ENCODE peak calls at places on chromosome 18, in four cellular contexts. L, G, W and C are unnamed samples. For H3K9me3, the result is how much of the 10 kb centered on the place peaks cover.

GRCh38 chr18:67183398-67183797 is 333.1 kb downstream of the DSEL start:
- DNase-seq in L (no peak), G (no peak), W (no peak), C (no peak)

GRCh38 chr18:59697236-59697932 is at the start of gene CCBE1:
- DNase-seq in L (peak), G (peak), W (no peak), C (no peak)

GRCh38 chr18:31058897-31059296 is 16.4 kb upstream of the DSC3 start:
- DNase-seq in L (no peak), G (no peak), W (no peak), C (no peak)

GRCh38 chr18:10059610-10060468 is 146.0 kb downstream of the VAPA start:
- DNase-seq in G (peak), W (no peak), L (no peak), C (no peak)

GRCh38 chr18:62741118-62741566 is 25.8 kb downstream of the PHLPP1 start:
- DNase-seq in W (no peak), L (peak), G (no peak), C (no peak)

GRCh38 chr18:59354731-59355130 is 4.3 kb downstream of the LMAN1 start:
- DNase-seq in L (peak), G (no peak), W (no peak), C (no peak)

GRCh38 chr18:61967242-61967891 is 74.6 kb upstream of the RNF152 start:
- DNase-seq in W (no peak), L (no peak), G (no peak), C (peak)

GRCh38 chr18:48321586-48321985 is 87.6 kb downstream of the ZBTB7C start:
- DNase-seq in G (no peak), L (no peak), W (no peak), C (no peak)

GRCh38 chr18:33440011-33440383 is 524 bp downstream of the CCDC178 start:
- DNase-seq in W (no peak), G (peak), L (peak), C (no peak)

GRCh38 chr18:74897971-74898657 is 300.4 kb downstream of the ZNF407 start:
- DNase-seq in L (peak), W (no peak), G (no peak), C (no peak)

GRCh38 chr18:48819781-48820482 is 130.8 kb downstream of the SMAD7 start:
- DNase-seq in G (peak), W (no peak), L (no peak), C (no peak)

GRCh38 chr18:49985246-49985645 is 171.9 kb upstream of the ACAA2 start:
- DNase-seq in G (no peak), L (no peak), W (no peak), C (no peak)

GRCh38 chr18:7566587-7567486 is at the start of gene PTPRM:
- DNase-seq in L (peak), G (peak), W (peak), C (peak)

GRCh38 chr18:25289040-25289631 is 62.8 kb downstream of the ZNF521 start:
- DNase-seq in L (peak), G (peak), W (no peak), C (no peak)

GRCh38 chr18:5601188-5601624 is 57.4 kb upstream of the EPB41L3 start:
- DNase-seq in W (no peak), L (no peak), G (no peak), C (no peak)

GRCh38 chr18:70288851-70289328 is at the start of gene SOCS6:
- DNase-seq in L (peak), W (peak), G (peak), C (no peak)

GRCh38 chr18:39946623-39947061 is 2008.4 kb upstream of the PIK3C3 start:
- DNase-seq in G (no peak), L (peak), W (no peak), C (no peak)

GRCh38 chr18:57755473-57756067 is 47.5 kb downstream of the ATP8B1 start:
- DNase-seq in L (no peak), W (no peak), G (no peak), C (no peak)

GRCh38 chr18:75203456-75204261 is 5.3 kb downstream of the PTGR3 start:
- DNase-seq in G (no peak), L (no peak), W (no peak), C (peak)

GRCh38 chr18:33805592-33805991 is 227.6 kb downstream of the ASXL3 start:
- DNase-seq in W (no peak), L (no peak), G (no peak), C (no peak)

GRCh38 chr18:58988595-58988994 is 123.9 kb downstream of the ZNF532 start:
- DNase-seq in W (no peak), G (no peak), L (peak), C (no peak)

GRCh38 chr18:47996091-47996541 is 65.7 kb upstream of the SMAD2 start:
- DNase-seq in L (no peak), G (no peak), W (no peak), C (no peak)

GRCh38 chr18:31490387-31490786 is 7.6 kb upstream of the DSG2 start:
- DNase-seq in L (peak), G (no peak), W (no peak), C (no peak)

GRCh38 chr18:52715961-52716360 is 376.0 kb downstream of the DCC start:
- DNase-seq in L (no peak), G (no peak), W (no peak), C (no peak)

GRCh38 chr18:46252754-46253153 is 148.6 kb downstream of the HAUS1 start:
- DNase-seq in G (no peak), W (no peak), L (no peak), C (no peak)

GRCh38 chr18:24395049-24395780 is 2.4 kb downstream of the OSBPL1A start:
- DNase-seq in L (no peak), G (no peak), W (no peak), C (no peak)

GRCh38 chr18:3605562-3606443 is 155.8 kb downstream of the TGIF1 start:
- DNase-seq in L (peak), W (peak), G (no peak), C (no peak)

GRCh38 chr18:26082475-26082874 is 7.9 kb downstream of the SS18 start:
- DNase-seq in L (peak), G (no peak), W (no peak), C (no peak)

GRCh38 chr18:70423120-70423519 is 134.3 kb downstream of the SOCS6 start:
- DNase-seq in L (no peak), G (no peak), W (no peak), C (no peak)

GRCh38 chr18:9413586-9413985 is 61.7 kb upstream of the RALBP1 start:
- DNase-seq in L (peak), G (no peak), W (no peak), C (no peak)

GRCh38 chr18:68033466-68033865 is 516.9 kb upstream of the DSEL start:
- DNase-seq in G (no peak), W (no peak), L (no peak), C (no peak)

GRCh38 chr18:28581503-28582169 is 404.7 kb upstream of the CDH2 start:
- DNase-seq in G (no peak), W (no peak), L (peak), C (no peak)

GRCh38 chr18:78607784-78608183 is 371.8 kb upstream of the SALL3 start:
- DNase-seq in L (no peak), G (no peak), W (no peak), C (no peak)
- H3K9me3 ChIP-seq in L (under half), G (under half), W (under half), C (under half)

GRCh38 chr18:297936-298335 is 30.1 kb upstream of the THOC1 start:
- DNase-seq in G (no peak), W (no peak), L (peak), C (no peak)

GRCh38 chr18:286515-287310 is 18.9 kb upstream of the THOC1 start:
- DNase-seq in G (no peak), W (no peak), L (peak), C (no peak)

GRCh38 chr18:295756-296155 is 27.9 kb upstream of the THOC1 start:
- DNase-seq in W (no peak), G (no peak), L (peak), C (no peak)

GRCh38 chr18:293557-293956 is 25.7 kb upstream of the THOC1 start:
- DNase-seq in L (peak), W (no peak), G (no peak), C (no peak)

DNA sequence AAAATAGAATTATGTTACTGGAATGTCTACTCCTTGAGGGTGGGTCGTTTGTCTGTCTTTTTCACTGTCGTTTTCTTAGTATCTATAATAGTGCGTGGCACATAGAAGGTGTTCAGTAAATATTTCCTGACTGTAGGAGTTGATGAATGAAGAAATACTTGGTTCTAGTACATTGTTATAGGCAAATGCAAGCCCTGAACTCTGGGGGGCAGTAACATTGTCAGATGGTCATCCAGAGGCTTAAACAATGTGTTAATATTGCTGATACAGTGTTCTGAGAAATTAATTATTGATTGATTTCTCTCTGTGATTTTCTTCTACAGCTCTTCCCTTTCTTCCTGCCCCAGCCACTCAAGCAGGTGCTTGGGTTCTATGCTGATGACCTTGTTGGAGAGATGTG is 24.4 kb upstream of the THOC1 start:
- DNase-seq in L (no peak), W (no peak), G (no peak), C (no peak)
- H3K27ac ChIP-seq in L (no peak), W (no peak), G (no peak), C (no peak)

GRCh38 chr18:11665146-11665545 is 23.9 kb upstream of the GNAL start:
- DNase-seq in G (no peak), W (no peak), L (no peak), C (no peak)
- H3K9me3 ChIP-seq in G (under half), W (under half), L (under half), C (under half)

GRCh38 chr18:36177913-36178312 is 9.4 kb upstream of the MOCOS start:
- DNase-seq in L (no peak), W (no peak), G (no peak), C (no peak)

GRCh38 chr18:36181898-36182506 is 5.3 kb upstream of the MOCOS start:
- DNase-seq in G (no peak), L (no peak), W (no peak), C (no peak)

GRCh38 chr18:36176739-36177138 is 10.6 kb upstream of the MOCOS start:
- DNase-seq in G (no peak), L (peak), W (no peak), C (no peak)

GRCh38 chr18:36181386-36181785 is 5.9 kb upstream of the MOCOS start:
- DNase-seq in G (no peak), W (no peak), L (no peak), C (no peak)

DNA sequence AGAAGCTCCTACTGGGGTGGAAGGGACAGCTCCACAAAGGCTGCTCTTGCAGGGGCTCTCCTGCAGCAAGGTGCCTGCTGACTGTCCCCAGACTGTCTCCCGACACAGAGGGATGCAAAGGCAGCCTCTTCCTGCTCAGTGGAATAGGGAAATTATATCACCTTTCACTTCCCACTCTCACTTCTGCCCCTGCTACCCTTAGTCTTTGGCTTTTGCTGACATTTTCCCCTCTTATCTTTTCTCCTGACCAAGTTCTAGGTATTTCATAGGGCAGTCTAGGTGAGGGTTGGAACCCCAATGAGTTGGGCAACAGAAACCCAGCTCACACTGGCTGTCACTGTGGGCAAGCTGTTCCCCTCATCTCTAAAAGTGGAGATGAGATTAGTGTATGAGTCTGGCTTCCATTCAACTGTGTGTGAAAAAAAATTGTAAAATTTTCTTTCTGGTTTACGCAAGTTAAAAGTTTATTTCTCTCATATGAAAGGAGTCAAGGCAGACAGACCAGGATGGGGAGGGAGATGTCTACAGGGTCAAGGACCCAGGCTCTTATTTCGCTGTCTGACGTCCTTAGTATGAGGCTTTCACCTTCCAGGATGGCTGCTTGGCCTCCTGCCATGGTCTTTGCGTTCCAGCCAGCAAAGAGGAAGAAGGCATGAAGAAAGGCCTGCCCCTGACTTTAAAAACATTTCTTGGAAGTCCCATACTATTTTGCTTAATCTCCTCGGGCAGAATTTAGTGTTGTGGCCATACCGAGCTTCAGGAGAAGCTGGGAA is 7.5 kb upstream of the MOCOS start:
- DNase-seq in L (peak), W (no peak), G (peak), C (no peak)
- H3K27ac ChIP-seq in L (peak), W (no peak), G (peak), C (peak)

DNA sequence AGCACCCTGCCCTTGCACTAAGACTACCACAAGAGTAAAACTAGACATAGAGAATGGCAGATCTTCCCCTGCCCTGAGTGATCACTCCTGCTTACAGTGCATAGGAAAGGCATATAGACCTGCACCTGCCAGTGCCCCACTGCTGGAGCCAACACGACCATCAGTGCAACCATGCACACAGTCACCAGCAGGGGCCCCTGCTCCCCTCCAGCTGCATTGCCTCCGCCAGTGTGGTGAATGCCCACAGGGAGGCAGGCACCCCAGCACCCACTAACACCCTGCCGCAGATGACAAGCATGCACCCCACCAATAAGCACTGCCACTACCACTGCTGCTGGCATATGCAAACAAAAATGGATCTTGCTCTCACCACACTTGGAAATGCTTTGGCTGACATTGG is 478.8 kb downstream of the ADCYAP1 start:
- DNase-seq in G (no peak), L (no peak), W (no peak), C (no peak)
- H3K9me3 ChIP-seq in G (under half), L (under half), W (under half), C (under half)

GRCh38 chr18:23144628-23145027 is 9.3 kb downstream of the CABLES1 start:
- DNase-seq in W (no peak), G (no peak), L (no peak), C (no peak)
- H3K27ac ChIP-seq in W (no peak), G (peak), L (no peak), C (peak)

DNA sequence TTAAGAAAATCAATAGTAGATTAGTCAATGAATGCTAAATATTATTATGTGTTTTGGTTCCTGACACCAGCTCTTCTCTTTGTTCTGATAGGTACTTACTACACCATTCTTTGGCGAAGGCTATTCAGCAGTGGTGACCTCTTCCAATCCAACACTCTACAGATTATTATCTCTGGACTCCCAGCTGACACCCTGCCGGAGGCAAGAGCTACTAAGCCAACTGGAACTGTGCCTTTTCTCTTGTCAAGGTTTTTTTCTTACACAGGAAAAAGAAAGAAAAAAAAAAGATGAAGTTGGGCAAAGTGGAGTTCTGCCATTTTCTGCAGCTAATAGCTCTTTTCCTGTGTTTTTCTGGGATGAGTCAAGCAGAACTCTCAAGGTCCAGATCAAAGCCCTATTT is 11.7 kb downstream of the CDH7 start:
- DNase-seq in W (no peak), L (no peak), G (no peak), C (no peak)
- H3K9me3 ChIP-seq in W (under half), L (under half), G (under half), C (under half)

GRCh38 chr18:12851709-12852108 is 32.3 kb downstream of the PTPN2 start:
- DNase-seq in L (peak), G (no peak), W (no peak), C (no peak)

GRCh38 chr18:12848405-12848804 is 35.6 kb downstream of the PTPN2 start:
- DNase-seq in L (no peak), G (no peak), W (no peak), C (no peak)

GRCh38 chr18:12843420-12844346 is 40.4 kb downstream of the PTPN2 start:
- DNase-seq in L (peak), G (no peak), W (no peak), C (no peak)

GRCh38 chr18:12849548-12849947 is 34.5 kb downstream of the PTPN2 start:
- DNase-seq in G (no peak), L (no peak), W (no peak), C (no peak)
- H3K27ac ChIP-seq in G (no peak), L (no peak), W (no peak), C (no peak)

GRCh38 chr18:72041313-72042032 is 502.7 kb downstream of the CBLN2 start:
- DNase-seq in W (no peak), G (no peak), L (no peak), C (no peak)
- H3K9me3 ChIP-seq in W (under half), G (under half), L (under half), C (under half)